ENCODE peak calls at places on chromosomes 6 and 20, in nine cellular contexts. M is GM12878, T is testis, P is A549, Q is stomach, I is K562, S is thyroid gland, G is heart left ventricle, L is body of pancreas. J is an unnamed sample.

GRCh38 chr6:16136086-16136485 is 7.2 kb downstream of the MYLIP start:
- DNase-seq in M (no peak), T (no peak), P (no peak), Q (no peak), I (peak), S (no peak), G (no peak), L (no peak), J (no peak)

GRCh38 chr20:35269055-35269781 is 8.7 kb downstream of the MMP24OS start:
- DNase-seq in M (no peak), T (peak), P (peak), Q (peak), I (peak), S (peak), G (no peak), L (peak), J (peak)

GRCh38 chr20:55394592-55394991 is 610.7 kb downstream of the CBLN4 start:
- DNase-seq in M (no peak), T (no peak), P (no peak), Q (no peak), I (no peak), S (no peak), G (no peak), L (no peak), J (no peak)

GRCh38 chr20:1508576-1508975 is 17.4 kb upstream of the SIRPB2 start:
- DNase-seq in M (no peak), T (no peak), P (no peak), Q (no peak), I (no peak), S (no peak), G (no peak), L (no peak), J (no peak)

GRCh38 chr6:100229512-100229911 is 235.2 kb downstream of the SIM1 start:
- DNase-seq in M (no peak), T (no peak), P (no peak), Q (no peak), I (no peak), S (peak), G (no peak), L (peak), J (no peak)

GRCh38 chr6:43840490-43841218 is 70.6 kb downstream of the VEGFA start:
- DNase-seq in M (no peak), T (no peak), P (no peak), Q (no peak), I (no peak), S (no peak), G (no peak), L (no peak), J (no peak)

GRCh38 chr6:88492824-88493223 is 326.7 kb upstream of the CNR1 start:
- DNase-seq in M (no peak), T (no peak), P (peak), Q (no peak), I (peak), S (no peak), G (no peak), L (no peak), J (no peak)

GRCh38 chr6:14549319-14549770 is 431.8 kb downstream of the CD83 start:
- DNase-seq in M (no peak), T (no peak), P (no peak), Q (no peak), I (no peak), S (no peak), G (no peak), L (peak), J (peak)

GRCh38 chr6:158387578-158387977 is 75.3 kb downstream of the TULP4 start:
- DNase-seq in M (no peak), T (no peak), P (no peak), Q (no peak), I (no peak), S (no peak), G (no peak), L (no peak), J (no peak)

GRCh38 chr6:142246960-142247359 is 54.8 kb upstream of the ADGRG6 start:
- DNase-seq in M (peak), T (no peak), P (no peak), Q (no peak), I (no peak), S (no peak), G (no peak), L (no peak), J (no peak)

GRCh38 chr6:44298864-44299263 is 14.3 kb downstream of the AARS2 start:
- DNase-seq in M (no peak), T (no peak), P (no peak), Q (no peak), I (no peak), S (no peak), G (no peak), L (no peak), J (no peak)

GRCh38 chr6:82608777-82609176 is 245.2 kb downstream of the TPBG start:
- DNase-seq in M (no peak), T (no peak), P (no peak), Q (no peak), I (no peak), S (no peak), G (no peak), L (no peak), J (no peak)

GRCh38 chr20:35710884-35711587 is 11.8 kb downstream of the ROMO1 start:
- DNase-seq in M (no peak), T (no peak), P (no peak), Q (no peak), I (no peak), S (no peak), G (no peak), L (no peak), J (no peak)

GRCh38 chr20:53736757-53737403 is 143.2 kb upstream of the ZNF217 start:
- DNase-seq in M (peak), T (no peak), P (no peak), Q (no peak), I (no peak), S (peak), G (no peak), L (peak), J (no peak)

GRCh38 chr20:11755071-11755881 is 162.4 kb upstream of the BTBD3 start:
- DNase-seq in M (no peak), T (no peak), P (no peak), Q (no peak), I (no peak), S (no peak), G (no peak), L (no peak), J (no peak)

GRCh38 chr6:164927288-164928040 is 381.9 kb downstream of the C6orf118 start:
- DNase-seq in M (no peak), T (peak), P (peak), Q (peak), I (peak), S (peak), G (peak), L (peak), J (peak)

GRCh38 chr20:17210983-17211382 is 15.9 kb upstream of the PCSK2 start:
- DNase-seq in M (no peak), T (no peak), P (no peak), Q (no peak), I (no peak), S (no peak), G (no peak), L (no peak), J (no peak)

GRCh38 chr6:1297746-1298145 is 14.2 kb upstream of the FOXQ1 start:
- DNase-seq in M (no peak), T (no peak), P (peak), Q (no peak), I (no peak), S (no peak), G (no peak), L (no peak), J (no peak)

GRCh38 chr6:149450679-149451360 is 34.0 kb downstream of the ZC3H12D start:
- DNase-seq in M (no peak), T (peak), P (no peak), Q (peak), I (no peak), S (peak), G (peak), L (peak), J (peak)

GRCh38 chr6:90083891-90084290 is 189.6 kb downstream of the GJA10 start:
- DNase-seq in M (peak), T (no peak), P (no peak), Q (no peak), I (peak), S (no peak), G (no peak), L (no peak), J (no peak)

GRCh38 chr20:2815242-2815900 is 584 bp downstream of the C20orf141 start:
- DNase-seq in M (no peak), T (no peak), P (no peak), Q (no peak), I (no peak), S (no peak), G (no peak), L (no peak), J (no peak)

GRCh38 chr6:56913276-56914138 is 41.4 kb upstream of the BEND6 start:
- DNase-seq in M (no peak), T (no peak), P (no peak), Q (no peak), I (no peak), S (no peak), G (no peak), L (no peak), J (no peak)

GRCh38 chr6:170075659-170076223 is 215.1 kb downstream of the DLL1 start:
- DNase-seq in M (no peak), T (no peak), P (no peak), Q (peak), I (no peak), S (no peak), G (peak), L (no peak), J (peak)

GRCh38 chr6:167817729-167818128 is 9.0 kb upstream of the AFDN start:
- DNase-seq in M (no peak), T (no peak), P (no peak), Q (no peak), I (no peak), S (no peak), G (no peak), L (no peak), J (no peak)

GRCh38 chr6:36752187-36752885 is 54.7 kb downstream of the RAB44 start:
- DNase-seq in M (no peak), T (no peak), P (no peak), Q (peak), I (no peak), S (peak), G (no peak), L (no peak), J (peak)

GRCh38 chr6:112600168-112600567 is 253.0 kb downstream of the RFPL4B start:
- DNase-seq in M (no peak), T (no peak), P (no peak), Q (no peak), I (no peak), S (no peak), G (no peak), L (no peak), J (no peak)

GRCh38 chr6:5325173-5325572 is 63.9 kb downstream of the FARS2 start:
- DNase-seq in M (no peak), T (no peak), P (no peak), Q (no peak), I (no peak), S (peak), G (no peak), L (no peak), J (no peak)

GRCh38 chr6:37625591-37626374 is 71.9 kb downstream of the MDGA1 start:
- DNase-seq in M (no peak), T (peak), P (no peak), Q (no peak), I (no peak), S (peak), G (no peak), L (no peak), J (no peak)

GRCh38 chr6:90397929-90398674 is 101.5 kb upstream of the BACH2 start:
- DNase-seq in M (no peak), T (no peak), P (no peak), Q (no peak), I (no peak), S (no peak), G (no peak), L (peak), J (no peak)

GRCh38 chr20:51337126-51337805 is 205.3 kb downstream of the NFATC2 start:
- DNase-seq in M (no peak), T (no peak), P (no peak), Q (no peak), I (no peak), S (no peak), G (no peak), L (no peak), J (no peak)

GRCh38 chr6:47206626-47207025 is 103.1 kb downstream of the TNFRSF21 start:
- DNase-seq in M (no peak), T (no peak), P (no peak), Q (no peak), I (no peak), S (no peak), G (no peak), L (no peak), J (no peak)

GRCh38 chr6:17820055-17820454 is 113.3 kb upstream of the NUP153 start:
- DNase-seq in M (no peak), T (no peak), P (no peak), Q (no peak), I (peak), S (no peak), G (no peak), L (no peak), J (no peak)

GRCh38 chr6:34671801-34672656 is 24.5 kb downstream of the ILRUN start:
- DNase-seq in M (peak), T (no peak), P (no peak), Q (no peak), I (peak), S (no peak), G (no peak), L (no peak), J (peak)

GRCh38 chr20:56945901-56946300 is 316.8 kb downstream of the TFAP2C start:
- DNase-seq in M (no peak), T (no peak), P (no peak), Q (no peak), I (no peak), S (no peak), G (no peak), L (no peak), J (no peak)

GRCh38 chr6:109455161-109455501 is 441 bp downstream of the MICAL1 start:
- DNase-seq in M (no peak), T (no peak), P (no peak), Q (no peak), I (no peak), S (no peak), G (peak), L (no peak), J (peak)

GRCh38 chr20:55273149-55273548 is 732.2 kb downstream of the CBLN4 start:
- DNase-seq in M (no peak), T (no peak), P (no peak), Q (no peak), I (no peak), S (no peak), G (no peak), L (no peak), J (no peak)

GRCh38 chr6:159109391-159109790 is 59.8 kb upstream of the FNDC1 start:
- DNase-seq in M (no peak), T (peak), P (no peak), Q (peak), I (no peak), S (no peak), G (no peak), L (no peak), J (no peak)

GRCh38 chr6:89140347-89141159 is 5.3 kb upstream of the PM20D2 start:
- DNase-seq in M (no peak), T (no peak), P (no peak), Q (peak), I (no peak), S (no peak), G (no peak), L (peak), J (no peak)

GRCh38 chr6:30875244-30876038 is 8.9 kb upstream of the DDR1 start:
- DNase-seq in M (no peak), T (peak), P (no peak), Q (no peak), I (no peak), S (no peak), G (no peak), L (no peak), J (no peak)
- TF ChIP-seq POLR2A in M (no peak), T (no peak), P (no peak), Q (no peak), I (peak), S (no peak), G (no peak), L (no peak), J (no peak)

GRCh38 chr6:117481926-117482239 is 591 bp upstream of the DCBLD1 start:
- DNase-seq in M (no peak), T (no peak), P (no peak), Q (no peak), I (no peak), S (peak), G (no peak), L (no peak), J (no peak)

GRCh38 chr6:117481278-117481925 is 1.1 kb upstream of the DCBLD1 start:
- DNase-seq in M (no peak), T (no peak), P (no peak), Q (peak), I (peak), S (peak), G (peak), L (no peak), J (peak)

GRCh38 chr6:117483004-117483644 is 650 bp downstream of the DCBLD1 start:
- DNase-seq in M (no peak), T (peak), P (no peak), Q (peak), I (peak), S (peak), G (peak), L (peak), J (peak)

GRCh38 chr6:117483645-117484016 is 1.2 kb downstream of the DCBLD1 start:
- DNase-seq in M (no peak), T (peak), P (no peak), Q (no peak), I (peak), S (no peak), G (no peak), L (no peak), J (peak)

GRCh38 chr6:117482240-117483003 is at the start of gene DCBLD1:
- DNase-seq in M (no peak), T (peak), P (peak), Q (peak), I (peak), S (peak), G (peak), L (peak), J (peak)
- TF ChIP-seq POLR2A in M (peak), T (no peak), P (peak), Q (no peak), I (no peak), S (peak), G (peak), L (peak), J (peak)

GRCh38 chr6:3159805-3160781 is 2.7 kb upstream of the TUBB2A start:
- DNase-seq in M (no peak), T (peak), P (no peak), Q (peak), I (peak), S (no peak), G (no peak), L (peak), J (peak)
- TF ChIP-seq POLR2A in M (no peak), T (no peak), P (no peak), Q (no peak), I (peak), S (no peak), G (peak), L (peak), J (peak)

GRCh38 chr6:138387577-138388368 is 10.1 kb downstream of the SMIM28 start:
- DNase-seq in M (no peak), T (no peak), P (no peak), Q (no peak), I (no peak), S (no peak), G (no peak), L (no peak), J (no peak)
- TF ChIP-seq POLR2A in M (no peak), T (no peak), P (no peak), Q (no peak), I (no peak), S (no peak), G (no peak), L (no peak), J (no peak)

GRCh38 chr6:40315055-40315454 is 272.1 kb downstream of the LRFN2 start:
- DNase-seq in M (no peak), T (no peak), P (no peak), Q (no peak), I (no peak), S (no peak), G (no peak), L (no peak), J (no peak)
- TF ChIP-seq POLR2A in M (no peak), T (no peak), P (no peak), Q (no peak), I (no peak), S (no peak), G (no peak), L (no peak), J (no peak)

GRCh38 chr6:136235233-136235564 is 14.9 kb downstream of the MTFR2 start:
- DNase-seq in M (no peak), T (no peak), P (no peak), Q (no peak), I (no peak), S (no peak), G (no peak), L (no peak), J (no peak)
- TF ChIP-seq POLR2A in M (no peak), T (no peak), P (no peak), Q (no peak), I (no peak), S (no peak), G (no peak), L (no peak), J (no peak)

GRCh38 chr6:115750946-115751345 is 309.7 kb downstream of the FRK start:
- DNase-seq in M (no peak), T (no peak), P (no peak), Q (no peak), I (no peak), S (no peak), G (no peak), L (no peak), J (no peak)
- TF ChIP-seq POLR2A in M (no peak), T (no peak), P (no peak), Q (no peak), I (no peak), S (no peak), G (no peak), L (no peak), J (no peak)

DNA sequence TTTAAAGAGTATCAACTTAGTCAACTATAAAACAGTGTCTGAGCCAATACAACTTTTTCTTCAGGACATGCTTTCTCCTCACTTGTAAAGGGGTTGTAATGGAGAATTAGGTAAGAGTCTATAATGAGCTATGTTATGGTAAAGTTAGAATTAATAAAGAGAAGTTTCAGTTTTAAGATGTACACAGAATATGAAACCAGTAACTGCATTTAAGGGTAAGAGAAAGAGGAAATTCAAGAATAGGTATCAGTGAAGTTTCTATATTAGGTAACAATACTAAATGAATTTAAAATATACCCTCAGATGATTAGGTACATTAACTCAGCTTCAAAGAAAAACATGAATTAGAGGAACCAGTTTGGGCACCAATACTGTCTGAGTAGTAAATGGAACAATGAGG is 1444.3 kb upstream of the ADGRB3 start:
- DNase-seq in M (no peak), T (no peak), P (no peak), Q (no peak), I (no peak), S (no peak), G (no peak), L (no peak), J (no peak)
- TF ChIP-seq POLR2A in M (no peak), T (no peak), P (no peak), Q (no peak), I (no peak), S (no peak), G (no peak), L (no peak), J (no peak)